ENCODE peak calls at places on chromosomes 12 and 14, in five cellular contexts. B is left lung, E is lung, X is esophagus squamous epithelium, T is breast epithelium. H is an unnamed sample.

GRCh38 chr12:62689042-62689839 is 222.6 kb downstream of the MON2 start:
- DNase-seq in B (no peak), E (no peak), T (no peak), X (no peak), H (no peak)

GRCh38 chr14:99514552-99515300 is 33.5 kb downstream of the CCNK start:
- DNase-seq in B (peak; percentile 76), X (no peak), T (peak; percentile 40), E (no peak), H (no peak)

GRCh38 chr12:21276826-21277225 is 57.9 kb downstream of the SLCO1A2 start:
- DNase-seq in X (no peak), E (peak; percentile 41), B (no peak), T (no peak), H (no peak)

GRCh38 chr14:70415788-70416187 is 1.1 kb downstream of the SYNJ2BP start:
- DNase-seq in E (no peak), T (no peak), X (no peak), B (no peak), H (no peak)

GRCh38 chr14:81454572-81455218 is 54.6 kb upstream of the STON2 start:
- DNase-seq in B (no peak), T (no peak), E (no peak), X (no peak), H (no peak)

GRCh38 chr14:24307575-24308341 is at the start of gene CIDEB:
- DNase-seq in T (no peak), B (no peak), X (no peak), E (peak; percentile 76), H (peak; percentile 48)

GRCh38 chr12:85441740-85442139 is 161.7 kb downstream of the ALX1 start:
- DNase-seq in B (no peak), T (no peak), E (no peak), X (no peak), H (no peak)

GRCh38 chr12:75722714-75723200 is 211.3 kb upstream of the KRR1 start:
- DNase-seq in T (no peak), E (peak; percentile 41), X (no peak), B (no peak), H (peak; percentile 37)

GRCh38 chr12:132566551-132567131 is 43.7 kb downstream of the LRCOL1 start:
- DNase-seq in T (no peak), B (no peak), X (no peak), E (no peak), H (no peak)

GRCh38 chr12:22624573-22624907 is 431 bp upstream of the ETNK1 start:
- DNase-seq in T (no peak), B (no peak), X (no peak), E (no peak), H (no peak)

GRCh38 chr14:93619176-93619793 is 169.0 kb downstream of the PRIMA1 start:
- DNase-seq in X (no peak), E (no peak), B (no peak), T (no peak), H (no peak)

GRCh38 chr14:69360438-69361108 is 37.5 kb downstream of the ERH start:
- DNase-seq in E (no peak), X (no peak), T (no peak), B (no peak), H (no peak)

GRCh38 chr14:64973026-64973442 is 898 bp upstream of the RAB15 start:
- DNase-seq in T (no peak), X (no peak), E (no peak), B (no peak), H (no peak)

GRCh38 chr12:67484788-67485480 is 163.6 kb upstream of the DYRK2 start:
- DNase-seq in T (no peak), E (no peak), B (no peak), X (no peak), H (no peak)

GRCh38 chr14:69647216-69647615 is 35.8 kb downstream of the SUSD6 start:
- DNase-seq in X (no peak), B (no peak), E (no peak), T (no peak), H (no peak)

GRCh38 chr12:99906786-99907185 is 78.0 kb downstream of the ANKS1B start:
- DNase-seq in E (no peak), X (no peak), T (no peak), B (no peak), H (no peak)

GRCh38 chr12:69987453-69988102 is 162.6 kb downstream of the MYRFL start:
- DNase-seq in T (no peak), E (no peak), X (no peak), B (no peak), H (no peak)
- H3K27ac ChIP-seq in T (peak overlapping the region; percentile 42), E (peak overlapping the region; percentile 40), X (no peak overlapping the region), B (peak overlapping the region; percentile 53), H (no peak overlapping the region)

GRCh38 chr12:112936264-112936663 is 2.0 kb upstream of the OAS3 start:
- DNase-seq in X (no peak), T (no peak), E (no peak), B (no peak), H (no peak)
- H3K27ac ChIP-seq in X (peak overlapping the region; percentile 88), T (peak overlapping the region; percentile 25), E (no peak overlapping the region), B (no peak overlapping the region), H (no peak overlapping the region)

GRCh38 chr12:59166457-59166856 is 246.2 kb upstream of the LRIG3 start:
- DNase-seq in X (no peak), B (no peak), T (no peak), E (no peak), H (no peak)
- H3K27ac ChIP-seq in X (no peak overlapping the region), B (no peak overlapping the region), T (no peak overlapping the region), E (no peak overlapping the region), H (no peak overlapping the region)

DNA sequence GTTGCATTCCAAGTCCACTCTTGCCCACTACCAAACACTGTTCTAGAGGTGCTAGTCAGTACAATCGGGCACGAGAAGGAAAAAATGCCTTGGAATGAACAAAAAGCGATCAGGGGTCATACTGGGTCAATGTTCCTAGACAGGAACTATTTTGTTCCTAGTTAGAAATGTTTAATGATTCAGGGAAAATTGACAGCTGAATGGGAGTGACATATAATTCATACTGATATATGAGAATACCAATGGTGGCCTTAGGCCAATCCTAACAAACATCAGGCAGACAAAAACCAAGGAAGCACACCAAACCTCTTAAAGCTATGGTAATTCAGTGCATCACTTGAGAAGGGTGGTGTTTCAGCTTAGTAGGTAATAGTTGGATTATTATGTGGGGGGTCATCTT is 51.1 kb downstream of the ANAPC7 start:
- DNase-seq in E (no peak), X (no peak), T (no peak), B (no peak), H (no peak)
- H3K27ac ChIP-seq in E (no peak overlapping the region), X (no peak overlapping the region), T (no peak overlapping the region), B (no peak overlapping the region), H (no peak overlapping the region)

GRCh38 chr12:47828008-47828966 is 8.6 kb upstream of the HDAC7 start:
- DNase-seq in B (no peak), E (no peak), X (no peak), T (no peak), H (no peak)
- H3K27ac ChIP-seq in B (peak overlapping the region; percentile 58), E (peak overlapping the region; percentile 81), X (peak overlapping the region; percentile 82), T (peak overlapping the region; percentile 95), H (no peak overlapping the region)

GRCh38 chr14:61525293-61526011 is 169.9 kb upstream of the HIF1A start:
- DNase-seq in E (peak; percentile 69), T (peak; percentile 86), X (peak; percentile 13), B (peak; percentile 84), H (peak; percentile 41)

GRCh38 chr14:61524936-61525292 is 170.4 kb upstream of the HIF1A start:
- DNase-seq in B (no peak), X (no peak), E (no peak), T (no peak), H (no peak)

GRCh38 chr14:61521773-61522172 is 173.5 kb upstream of the HIF1A start:
- DNase-seq in T (no peak), E (no peak), X (no peak), B (no peak), H (no peak)

GRCh38 chr14:61524211-61524806 is 171.0 kb upstream of the HIF1A start:
- DNase-seq in E (peak; percentile 74), T (no peak), X (no peak), B (no peak), H (no peak)

DNA sequence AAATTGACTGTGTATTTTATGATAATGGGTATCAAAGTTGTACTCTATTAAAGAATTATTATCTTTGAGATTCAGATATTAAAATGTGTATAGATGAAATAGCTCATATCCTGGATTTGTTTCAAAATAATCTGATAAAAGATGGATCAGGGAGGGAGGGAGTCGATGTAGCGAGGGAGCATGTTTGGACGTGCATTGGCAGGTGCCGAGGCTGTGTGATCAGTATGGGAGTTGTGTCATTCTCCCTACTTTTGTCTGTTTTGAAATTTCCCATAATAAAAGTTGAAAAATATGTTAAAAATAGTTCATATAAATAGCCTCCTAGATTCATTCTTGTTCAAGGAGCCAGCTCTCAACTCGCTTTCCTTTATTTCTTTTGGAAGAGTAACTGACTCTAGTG is 171.6 kb upstream of the HIF1A start:
- DNase-seq in T (no peak), X (no peak), E (no peak), B (no peak), H (no peak)
- H3K27ac ChIP-seq in T (no peak overlapping the region), X (peak overlapping the region; percentile 84), E (peak overlapping the region; percentile 91), B (peak overlapping the region; percentile 82), H (no peak overlapping the region)

DNA sequence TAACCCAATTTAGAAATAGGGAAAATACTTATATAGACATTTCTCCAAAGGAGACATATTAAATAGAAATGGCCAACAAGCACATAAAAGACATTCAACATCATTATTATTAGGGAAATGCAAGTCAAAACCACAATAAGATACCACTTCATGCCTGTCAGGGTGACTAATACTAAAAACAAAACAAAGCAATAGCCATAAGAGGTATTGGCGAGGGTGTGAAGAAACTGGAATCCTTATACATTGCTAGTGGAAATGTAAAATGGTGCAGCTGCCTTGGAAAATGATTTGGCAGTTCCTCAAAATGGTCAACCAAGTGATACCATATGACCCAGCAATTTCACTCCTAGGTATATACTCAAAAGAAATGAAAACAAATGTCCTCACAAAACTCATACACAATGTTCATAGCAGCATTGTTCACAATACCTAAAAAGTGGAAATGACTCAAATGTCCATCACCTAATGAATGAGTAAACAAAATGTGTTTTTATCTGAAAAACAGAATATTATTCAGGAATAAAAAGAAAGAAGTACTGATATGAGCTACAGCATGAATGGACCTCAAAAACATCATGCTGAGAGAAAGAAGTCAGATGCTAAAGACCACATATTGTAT is 26.9 kb downstream of the GPR135 start:
- DNase-seq in B (no peak), T (no peak), X (no peak), E (no peak), H (no peak)
- H3K27ac ChIP-seq in B (no peak overlapping the region), T (no peak overlapping the region), X (no peak overlapping the region), E (peak overlapping the region; percentile 9), H (no peak overlapping the region)

H was measured in CD8-positive, alpha-beta T cell.